ENCODE peak calls at places on chromosomes 5 and 9, in four cellular contexts. F is IMR-90, R is pancreas, E is psoas muscle. S is an unnamed sample.

GRCh38 chr9:21831841-21832509 is 29.5 kb downstream of the MTAP start:
- DNase-seq in E (no peak), R (no peak), F (peak), S (peak)

GRCh38 chr9:127876764-127877562 is 512 bp downstream of the AK1 start:
- DNase-seq in R (no peak), E (peak), F (no peak), S (no peak)

GRCh38 chr5:539469-540214 is 15.4 kb upstream of the SLC9A3 start:
- DNase-seq in R (no peak), E (no peak), F (no peak), S (no peak)

GRCh38 chr5:157855404-157855994 is 3.4 kb downstream of the CLINT1 start:
- DNase-seq in R (peak), F (peak), E (peak), S (peak)

GRCh38 chr5:110386782-110387181 is 339.7 kb downstream of the TMEM232 start:
- DNase-seq in E (no peak), F (peak), R (peak), S (peak)

GRCh38 chr5:62167651-62168050 is 138.4 kb upstream of the KIF2A start:
- DNase-seq in R (no peak), F (no peak), E (no peak), S (no peak)

GRCh38 chr5:6554812-6555211 is 78.0 kb downstream of the NSUN2 start:
- DNase-seq in R (no peak), E (no peak), F (no peak), S (no peak)

GRCh38 chr5:160506006-160507004 is 84.7 kb downstream of the PTTG1 start:
- DNase-seq in E (peak), F (peak), R (no peak), S (peak)

GRCh38 chr9:75640250-75640649 is 250.2 kb upstream of the PCSK5 start:
- DNase-seq in F (no peak), R (no peak), E (no peak), S (no peak)

GRCh38 chr5:34585601-34586104 is 70.5 kb upstream of the RAI14 start:
- DNase-seq in F (peak), R (peak), E (no peak), S (peak)

GRCh38 chr5:31995011-31995410 is 179.1 kb downstream of the GOLPH3 start:
- DNase-seq in R (no peak), F (no peak), E (no peak), S (no peak)

GRCh38 chr5:139392678-139393496 is 2.0 kb downstream of the PROB1 start:
- DNase-seq in F (no peak), E (peak), R (peak), S (peak)

GRCh38 chr9:87427851-87428506 is 69.7 kb upstream of the DAPK1 start:
- DNase-seq in E (no peak), F (no peak), R (no peak), S (no peak)

GRCh38 chr9:85223506-85224108 is 518.1 kb downstream of the AGTPBP1 start:
- DNase-seq in R (no peak), F (no peak), E (no peak), S (no peak)

GRCh38 chr5:65928860-65929259 is 2.5 kb downstream of the ERBIN start:
- DNase-seq in F (no peak), R (no peak), E (no peak), S (no peak)

GRCh38 chr9:101677864-101678263 is 60.6 kb downstream of the GRIN3A start:
- DNase-seq in F (no peak), R (no peak), E (no peak), S (no peak)

GRCh38 chr5:34411470-34412346 is 244.4 kb upstream of the RAI14 start:
- DNase-seq in F (peak), E (no peak), R (no peak), S (no peak)

GRCh38 chr5:58451732-58452565 is 7.9 kb downstream of the PLK2 start:
- DNase-seq in E (no peak), F (peak), R (no peak), S (no peak)

GRCh38 chr5:81506900-81507588 is 113.1 kb upstream of the ACOT12 start:
- DNase-seq in F (peak), E (no peak), R (peak), S (peak)

GRCh38 chr5:115349001-115349817 is 52.8 kb upstream of the CCDC112 start:
- DNase-seq in E (peak), F (peak), R (peak), S (peak)

GRCh38 chr9:89808801-89809200 is 204.0 kb downstream of the GADD45G start:
- DNase-seq in F (no peak), E (no peak), R (no peak), S (peak)

GRCh38 chr9:26945591-26945990 is 1.5 kb downstream of the PLAA start:
- DNase-seq in F (no peak), R (no peak), E (no peak), S (no peak)

GRCh38 chr5:1706428-1706827 is 93.2 kb downstream of the MRPL36 start:
- DNase-seq in F (no peak), R (no peak), E (no peak), S (no peak)

GRCh38 chr5:142427529-142427928 is 102.7 kb upstream of the SPRY4 start:
- DNase-seq in E (no peak), R (no peak), F (no peak), S (no peak)

GRCh38 chr5:51468196-51468595 is 84.9 kb downstream of the ISL1 start:
- DNase-seq in E (no peak), F (no peak), R (no peak), S (no peak)

GRCh38 chr9:116497081-116497480 is 190.0 kb upstream of the TRIM32 start:
- DNase-seq in F (no peak), E (no peak), R (no peak), S (no peak)

GRCh38 chr5:41246376-41246775 is 33.0 kb upstream of the C6 start:
- DNase-seq in E (no peak), F (peak), R (no peak), S (peak)

GRCh38 chr5:103525366-103525765 is 37.2 kb downstream of the NUDT12 start:
- DNase-seq in E (no peak), R (no peak), F (no peak), S (no peak)

GRCh38 chr5:168317521-168318147 is 26.2 kb downstream of the WWC1 start:
- DNase-seq in E (no peak), F (peak), R (peak), S (peak)

GRCh38 chr5:30874234-30875034 is 319.1 kb upstream of the CDH6 start:
- DNase-seq in R (no peak), F (peak), E (no peak), S (no peak)

GRCh38 chr9:18614116-18614515 is 140.2 kb downstream of the ADAMTSL1 start:
- DNase-seq in R (no peak), E (no peak), F (no peak), S (no peak)

GRCh38 chr5:1141827-1142226 is 30.0 kb upstream of the SLC12A7 start:
- DNase-seq in R (no peak), F (no peak), E (no peak), S (no peak)

GRCh38 chr5:45796959-45797553 is 100.9 kb upstream of the HCN1 start:
- DNase-seq in R (no peak), E (no peak), F (no peak), S (no peak)

GRCh38 chr5:96226941-96227552 is 206.0 kb downstream of the PCSK1 start:
- DNase-seq in F (peak), R (no peak), E (peak), S (peak)
- H3K27ac ChIP-seq in F (peak), R (no peak), E (no peak), S (peak)

GRCh38 chr5:105685884-105686283 is 1984.9 kb downstream of the EFNA5 start:
- DNase-seq in E (no peak), F (no peak), R (no peak), S (no peak)

GRCh38 chr5:105687493-105687892 is 1983.2 kb downstream of the EFNA5 start:
- DNase-seq in F (no peak), E (no peak), R (no peak), S (no peak)

GRCh38 chr5:105684799-105685198 is 1985.9 kb downstream of the EFNA5 start:
- DNase-seq in F (no peak), E (no peak), R (no peak), S (peak)

DNA sequence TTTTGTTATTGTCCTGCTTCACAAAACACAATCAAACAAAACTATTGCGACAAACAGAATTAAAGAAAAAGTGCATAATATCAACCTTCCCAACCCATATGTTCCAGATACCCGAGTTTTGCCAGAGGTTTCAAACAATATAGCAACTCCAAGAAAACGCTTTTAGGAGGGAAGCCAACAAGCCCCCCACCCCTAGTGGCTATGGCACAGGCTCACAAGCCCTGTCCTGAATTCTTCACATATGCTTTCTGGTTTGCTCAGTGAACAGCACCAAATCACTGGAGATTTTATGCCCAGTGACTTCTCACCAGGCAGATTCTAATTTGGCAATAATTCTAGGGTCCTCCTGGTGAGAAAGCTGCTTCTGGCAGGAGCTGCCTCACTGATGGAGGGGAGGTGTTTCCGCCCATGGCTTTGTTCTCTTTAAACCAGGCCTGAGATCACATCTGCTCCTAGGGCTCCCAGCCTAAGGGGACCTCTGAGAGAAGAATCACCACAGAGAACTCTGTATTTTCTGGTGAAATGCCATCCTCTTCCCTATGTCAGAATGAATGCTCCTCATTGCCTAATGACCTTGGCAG is 1982.4 kb downstream of the EFNA5 start:
- DNase-seq in R (no peak), F (no peak), E (no peak), S (no peak)
- TF ChIP-seq CTCF in R (no peak), F (no peak), E (no peak), S (no peak)

GRCh38 chr9:112836394-112836793 is 54.3 kb downstream of the SLC46A2 start:
- DNase-seq in F (no peak), E (no peak), R (no peak), S (no peak)

GRCh38 chr9:112831281-112831851 is 59.3 kb downstream of the SLC46A2 start:
- DNase-seq in R (no peak), F (no peak), E (peak), S (no peak)

GRCh38 chr9:112833081-112833480 is 57.6 kb downstream of the SLC46A2 start:
- DNase-seq in F (no peak), R (no peak), E (no peak), S (no peak)

GRCh38 chr9:112831969-112832368 is 58.7 kb downstream of the SLC46A2 start:
- DNase-seq in R (no peak), E (no peak), F (no peak), S (no peak)
- H3K27ac ChIP-seq in R (no peak), E (no peak), F (no peak), S (no peak)

DNA sequence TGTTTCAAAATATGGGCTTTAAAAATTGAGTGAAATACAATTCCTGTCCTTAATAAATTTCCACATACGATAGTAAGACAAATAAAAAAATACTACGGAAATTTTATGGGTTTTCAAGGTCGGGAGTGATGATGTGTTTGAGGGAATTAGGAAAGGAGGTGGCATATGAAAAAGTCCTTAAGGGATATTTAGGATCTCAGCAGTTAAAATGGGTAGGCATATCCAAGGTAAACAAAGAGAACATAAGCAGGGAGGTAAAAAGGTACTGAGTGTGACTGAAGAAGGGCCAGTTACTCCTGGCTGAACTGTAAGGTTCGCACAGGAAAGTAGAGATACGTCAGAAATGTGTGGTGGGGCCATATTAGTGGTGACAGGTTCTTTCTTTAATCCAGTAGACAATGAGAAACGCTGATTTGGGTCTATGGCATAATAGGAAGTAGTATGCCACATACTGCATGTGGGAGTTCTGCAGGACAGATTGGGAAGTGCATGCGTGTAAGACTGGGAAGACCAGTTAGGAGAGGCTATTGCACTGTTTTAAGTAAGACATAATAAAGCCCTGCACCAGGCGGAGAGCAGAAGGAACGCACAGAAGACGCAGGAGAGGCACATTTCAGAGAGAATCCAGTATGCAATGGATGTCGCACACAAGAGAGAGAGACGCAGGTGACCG is 932 bp upstream of the HMGCR start:
- DNase-seq in R (peak), E (no peak), F (peak), S (peak)
- TF ChIP-seq CTCF in R (peak), E (peak), F (peak), S (peak)

S was measured in brain microvascular endothelial cell.